ENCODE peak calls at places on chromosomes 11 and 22, in six cellular contexts. One of them, this sample, is unnamed. For H3K4me1, the result is how much of the 10 kb centered on the place peaks cover.

GRCh38 chr22:29079218-29079901 is 6.5 kb downstream of the KREMEN1 start:
- DNase-seq in A549: no peak
- DNase-seq in psoas muscle: no peak
- DNase-seq in hepatocyte: peak
- DNase-seq in H1: no peak
- DNase-seq in endothelial cell of umbilical vein: no peak
- DNase-seq in this sample: no peak

GRCh38 chr22:44046485-44047141 is 22.5 kb downstream of the PARVB start:
- DNase-seq in A549: no peak
- DNase-seq in psoas muscle: no peak
- DNase-seq in hepatocyte: peak
- DNase-seq in H1: no peak
- DNase-seq in endothelial cell of umbilical vein: no peak
- DNase-seq in this sample: no peak

GRCh38 chr11:68498313-68498712 is 37.8 kb downstream of the PPP6R3 start:
- DNase-seq in A549: no peak
- DNase-seq in psoas muscle: no peak
- DNase-seq in hepatocyte: no peak
- DNase-seq in H1: no peak
- DNase-seq in endothelial cell of umbilical vein: no peak
- DNase-seq in this sample: no peak

GRCh38 chr11:134071766-134072403 is 3.0 kb downstream of the JAM3 start:
- DNase-seq in A549: no peak
- DNase-seq in psoas muscle: no peak
- DNase-seq in hepatocyte: no peak
- DNase-seq in H1: no peak
- DNase-seq in endothelial cell of umbilical vein: no peak
- DNase-seq in this sample: peak

GRCh38 chr11:102476812-102477211 is 24.2 kb upstream of the TMEM123 start:
- DNase-seq in A549: no peak
- DNase-seq in psoas muscle: no peak
- DNase-seq in hepatocyte: peak
- DNase-seq in H1: no peak
- DNase-seq in endothelial cell of umbilical vein: peak
- DNase-seq in this sample: no peak

GRCh38 chr11:76670475-76671235 is at the start of gene LRRC32:
- DNase-seq in A549: no peak
- DNase-seq in psoas muscle: peak
- DNase-seq in hepatocyte: peak
- DNase-seq in H1: peak
- DNase-seq in endothelial cell of umbilical vein: peak
- DNase-seq in this sample: peak

GRCh38 chr22:31039393-31039792 is 41.7 kb upstream of the SMTN start:
- DNase-seq in A549: no peak
- DNase-seq in psoas muscle: no peak
- DNase-seq in hepatocyte: no peak
- DNase-seq in H1: no peak
- DNase-seq in endothelial cell of umbilical vein: no peak
- DNase-seq in this sample: no peak

GRCh38 chr11:69355346-69355940 is 61.5 kb downstream of the MYEOV start:
- DNase-seq in A549: no peak
- DNase-seq in psoas muscle: no peak
- DNase-seq in hepatocyte: no peak
- DNase-seq in H1: peak
- DNase-seq in endothelial cell of umbilical vein: no peak
- DNase-seq in this sample: no peak

GRCh38 chr11:71164186-71164585 is 88.2 kb downstream of the SHANK2 start:
- DNase-seq in A549: no peak
- DNase-seq in psoas muscle: no peak
- DNase-seq in hepatocyte: no peak
- DNase-seq in H1: no peak
- DNase-seq in endothelial cell of umbilical vein: no peak
- DNase-seq in this sample: no peak

DNA sequence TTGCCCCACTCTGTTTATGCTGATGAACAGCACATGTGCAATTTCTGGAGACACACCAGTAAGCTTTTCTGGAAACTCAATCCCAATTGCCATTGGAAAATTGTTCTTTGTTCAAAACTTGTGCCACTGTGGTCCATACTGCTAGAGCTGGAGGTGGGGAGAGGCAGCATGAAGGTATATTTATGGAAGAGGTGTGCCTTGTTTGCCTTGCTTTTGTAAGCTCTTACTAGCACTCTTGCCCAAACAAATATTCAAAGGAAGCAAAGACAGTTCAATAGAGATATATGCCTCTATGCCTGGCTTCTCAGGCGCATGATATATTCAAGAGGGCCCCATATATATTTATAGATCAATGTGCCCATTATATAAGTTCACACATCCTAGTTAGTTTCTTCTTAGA is 42.7 kb downstream of the TIMP3 start:
- DNase-seq in A549: no peak
- DNase-seq in psoas muscle: no peak
- DNase-seq in hepatocyte: no peak
- DNase-seq in H1: no peak
- DNase-seq in endothelial cell of umbilical vein: no peak
- DNase-seq in this sample: no peak
- H3K4me1 ChIP-seq in A549: under half
- H3K4me1 ChIP-seq in psoas muscle: under half
- H3K4me1 ChIP-seq in hepatocyte: under half
- H3K4me1 ChIP-seq in H1: under half
- H3K4me1 ChIP-seq in endothelial cell of umbilical vein: under half
- H3K4me1 ChIP-seq in this sample: under half

DNA sequence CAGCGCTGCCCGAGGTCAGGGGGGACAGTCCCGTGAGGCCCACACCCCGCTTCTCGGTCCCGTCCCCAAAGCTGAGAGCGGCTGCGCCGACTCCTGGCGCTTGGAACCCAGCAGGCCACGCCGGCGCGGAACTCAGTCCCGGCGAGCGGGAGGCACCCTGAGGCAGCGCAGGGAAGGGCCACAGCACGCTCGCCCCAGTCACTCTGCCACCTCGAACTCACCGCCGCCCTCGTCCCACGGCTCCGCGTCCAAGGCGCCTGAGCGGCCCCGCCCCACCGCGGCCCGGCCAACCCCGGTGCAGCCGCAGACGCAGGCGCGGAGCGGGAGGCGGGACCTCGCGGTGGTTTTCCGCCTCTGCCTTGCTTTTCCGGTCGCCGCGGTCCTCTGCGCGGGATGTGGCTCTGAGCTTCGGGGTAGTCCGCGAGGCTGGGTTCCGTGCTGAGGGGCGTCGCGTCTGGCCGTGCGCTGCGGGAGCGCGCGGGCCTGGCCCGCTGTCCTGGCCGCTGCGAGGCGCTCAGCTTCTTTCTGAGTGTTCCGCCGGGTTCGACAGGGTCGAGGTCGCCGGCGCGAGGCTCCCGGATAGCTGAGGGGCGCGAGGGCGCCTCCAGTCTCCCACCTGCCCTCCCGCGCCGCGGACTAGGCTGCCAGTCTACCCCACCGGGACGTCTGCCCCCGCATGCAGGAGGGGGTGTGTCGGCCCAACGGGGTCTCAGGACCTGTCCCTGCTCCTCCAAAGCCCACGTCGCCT is at the start of gene CDPF1:
- DNase-seq in A549: peak
- DNase-seq in psoas muscle: peak
- DNase-seq in hepatocyte: peak
- DNase-seq in H1: peak
- DNase-seq in endothelial cell of umbilical vein: peak
- DNase-seq in this sample: peak
- H3K27ac ChIP-seq in A549: peak
- H3K27ac ChIP-seq in psoas muscle: peak
- H3K27ac ChIP-seq in hepatocyte: peak
- H3K27ac ChIP-seq in H1: no peak
- H3K27ac ChIP-seq in endothelial cell of umbilical vein: peak
- H3K27ac ChIP-seq in this sample: no peak

GRCh38 chr22:23583836-23584235 is 3.7 kb upstream of the IGLL1 start:
- DNase-seq in A549: no peak
- DNase-seq in psoas muscle: no peak
- DNase-seq in hepatocyte: no peak
- DNase-seq in H1: no peak
- DNase-seq in endothelial cell of umbilical vein: no peak
- DNase-seq in this sample: no peak
- H3K4me3 ChIP-seq in A549: no peak
- H3K4me3 ChIP-seq in psoas muscle: no peak
- H3K4me3 ChIP-seq in hepatocyte: no peak
- H3K4me3 ChIP-seq in H1: no peak
- H3K4me3 ChIP-seq in endothelial cell of umbilical vein: no peak
- H3K4me3 ChIP-seq in this sample: no peak

GRCh38 chr11:47913569-47914244 is 65.6 kb upstream of the NUP160 start:
- DNase-seq in A549: peak
- DNase-seq in psoas muscle: no peak
- DNase-seq in hepatocyte: no peak
- DNase-seq in H1: no peak
- DNase-seq in endothelial cell of umbilical vein: no peak
- DNase-seq in this sample: peak

GRCh38 chr11:47915407-47916137 is 64.8 kb upstream of the PTPRJ start:
- DNase-seq in A549: no peak
- DNase-seq in psoas muscle: no peak
- DNase-seq in hepatocyte: no peak
- DNase-seq in H1: no peak
- DNase-seq in endothelial cell of umbilical vein: peak
- DNase-seq in this sample: no peak

GRCh38 chr11:47916361-47916841 is 64.0 kb upstream of the PTPRJ start:
- DNase-seq in A549: no peak
- DNase-seq in psoas muscle: peak
- DNase-seq in hepatocyte: peak
- DNase-seq in H1: no peak
- DNase-seq in endothelial cell of umbilical vein: peak
- DNase-seq in this sample: no peak

GRCh38 chr11:47912843-47913437 is 64.8 kb upstream of the NUP160 start:
- DNase-seq in A549: peak
- DNase-seq in psoas muscle: no peak
- DNase-seq in hepatocyte: no peak
- DNase-seq in H1: no peak
- DNase-seq in endothelial cell of umbilical vein: no peak
- DNase-seq in this sample: no peak

DNA sequence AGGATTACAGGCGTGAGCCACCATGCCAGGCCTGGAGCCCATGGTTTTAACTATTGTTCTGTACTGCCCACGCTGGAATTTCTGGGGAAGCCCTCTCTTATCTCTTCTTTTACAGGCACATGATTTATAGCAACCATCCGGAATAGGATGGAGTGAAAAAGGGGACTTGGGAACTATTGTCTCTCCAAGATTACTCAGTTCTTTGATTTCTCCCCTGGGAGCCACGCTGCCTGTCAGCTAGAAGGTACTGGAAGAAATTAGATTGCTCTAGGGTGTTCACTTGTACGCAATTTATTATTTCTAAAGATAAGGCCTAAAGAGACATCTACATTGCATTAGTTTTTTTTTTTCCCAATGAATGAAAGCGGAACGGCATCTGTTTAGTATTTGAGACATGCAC is 65.6 kb upstream of the PTPRJ start:
- DNase-seq in A549: no peak
- DNase-seq in psoas muscle: no peak
- DNase-seq in hepatocyte: no peak
- DNase-seq in H1: no peak
- DNase-seq in endothelial cell of umbilical vein: peak
- DNase-seq in this sample: no peak
- H3K4me1 ChIP-seq in A549: half or more
- H3K4me1 ChIP-seq in psoas muscle: under half
- H3K4me1 ChIP-seq in hepatocyte: under half
- H3K4me1 ChIP-seq in H1: under half
- H3K4me1 ChIP-seq in endothelial cell of umbilical vein: under half
- H3K4me1 ChIP-seq in this sample: under half

GRCh38 chr11:19727246-19727645 is 14.6 kb downstream of the NAV2 start:
- DNase-seq in A549: no peak
- DNase-seq in psoas muscle: no peak
- DNase-seq in hepatocyte: peak
- DNase-seq in H1: no peak
- DNase-seq in endothelial cell of umbilical vein: no peak
- DNase-seq in this sample: no peak
- H3K27ac ChIP-seq in A549: no peak
- H3K27ac ChIP-seq in psoas muscle: no peak
- H3K27ac ChIP-seq in hepatocyte: no peak
- H3K27ac ChIP-seq in H1: no peak
- H3K27ac ChIP-seq in endothelial cell of umbilical vein: no peak
- H3K27ac ChIP-seq in this sample: no peak

DNA sequence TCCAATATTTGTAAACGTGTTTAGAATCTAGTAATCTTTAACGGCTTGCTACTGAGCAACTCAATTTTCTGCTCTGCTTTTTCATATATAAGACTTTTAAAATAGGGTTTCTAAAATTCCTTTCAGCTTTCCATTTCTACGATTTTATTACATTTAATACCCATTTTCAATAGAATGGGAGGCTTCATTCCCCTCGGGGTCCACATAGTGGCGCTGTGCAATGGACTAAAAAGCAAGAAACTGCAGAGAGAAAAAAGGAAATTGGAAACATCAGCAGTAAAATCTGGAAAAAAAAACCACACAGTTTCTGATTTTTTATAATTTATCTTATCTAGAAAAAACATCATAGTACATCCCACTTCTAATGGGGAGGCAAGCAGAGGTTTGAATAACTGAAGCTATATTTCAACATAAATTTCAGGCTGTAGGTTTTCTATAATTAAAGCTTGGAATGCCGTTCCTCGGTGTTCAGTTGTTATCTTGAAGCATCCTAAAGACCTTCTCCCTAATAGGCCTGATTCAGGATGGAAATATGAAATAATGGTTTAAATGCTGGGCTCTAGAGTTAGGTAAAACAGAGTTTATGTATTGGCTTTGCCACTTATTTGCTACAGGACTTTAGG is 18.7 kb upstream of the JHY start:
- DNase-seq in A549: peak
- DNase-seq in psoas muscle: peak
- DNase-seq in hepatocyte: peak
- DNase-seq in H1: no peak
- DNase-seq in endothelial cell of umbilical vein: peak
- DNase-seq in this sample: peak
- H3K4me3 ChIP-seq in A549: no peak
- H3K4me3 ChIP-seq in psoas muscle: no peak
- H3K4me3 ChIP-seq in hepatocyte: no peak
- H3K4me3 ChIP-seq in H1: no peak
- H3K4me3 ChIP-seq in endothelial cell of umbilical vein: no peak
- H3K4me3 ChIP-seq in this sample: no peak

GRCh38 chr11:45919806-45920530 is 2.3 kb upstream of the PEX16 start:
- DNase-seq in A549: no peak
- DNase-seq in psoas muscle: peak
- DNase-seq in hepatocyte: no peak
- DNase-seq in H1: no peak
- DNase-seq in endothelial cell of umbilical vein: no peak
- DNase-seq in this sample: no peak
- H3K4me1 ChIP-seq in A549: under half
- H3K4me1 ChIP-seq in psoas muscle: under half
- H3K4me1 ChIP-seq in hepatocyte: under half
- H3K4me1 ChIP-seq in H1: under half
- H3K4me1 ChIP-seq in endothelial cell of umbilical vein: under half
- H3K4me1 ChIP-seq in this sample: under half

GRCh38 chr22:37566329-37566837 is 6.1 kb downstream of the CDC42EP1 start:
- DNase-seq in A549: no peak
- DNase-seq in psoas muscle: no peak
- DNase-seq in hepatocyte: no peak
- DNase-seq in H1: no peak
- DNase-seq in endothelial cell of umbilical vein: no peak
- DNase-seq in this sample: no peak
- H3K27ac ChIP-seq in A549: peak
- H3K27ac ChIP-seq in psoas muscle: no peak
- H3K27ac ChIP-seq in hepatocyte: peak
- H3K27ac ChIP-seq in H1: no peak
- H3K27ac ChIP-seq in endothelial cell of umbilical vein: no peak
- H3K27ac ChIP-seq in this sample: no peak